ENCODE peak calls at places on chromosomes 7 and 10, in six cellular contexts. One of them, this sample, is unnamed.
A peak's percentile ranks its signal among the peaks of the same experiment; 100 is the strongest.

GRCh38 chr10:51718804-51719291 is 19.5 kb upstream of the CSTF2T start:
- DNase-seq in activated CD4-positive, alpha-beta T cell treated with anti-CD3 and anti-CD28 coated beads for 24 hours: no peak
- DNase-seq in T-cell: no peak
- DNase-seq in astrocyte of the cerebellum: no peak
- DNase-seq in activated T-helper 1 cell treated with Interleukin-2 at 50 U/mL for 16 hours: no peak
- DNase-seq in OCI-LY7: no peak
- DNase-seq in this sample: no peak

GRCh38 chr10:4262449-4262848 is 477.4 kb upstream of the KLF6 start:
- DNase-seq in T-cell: no peak
- DNase-seq in activated T-helper 1 cell treated with Interleukin-2 at 50 U/mL for 16 hours: no peak
- DNase-seq in OCI-LY7: no peak
- DNase-seq in astrocyte of the cerebellum: no peak
- DNase-seq in activated CD4-positive, alpha-beta T cell treated with anti-CD3 and anti-CD28 coated beads for 24 hours: no peak
- DNase-seq in this sample: no peak

GRCh38 chr7:108167460-108167859 is 37.3 kb upstream of the LAMB4 start:
- DNase-seq in OCI-LY7: no peak
- DNase-seq in astrocyte of the cerebellum: peak; percentile 20
- DNase-seq in activated CD4-positive, alpha-beta T cell treated with anti-CD3 and anti-CD28 coated beads for 24 hours: no peak
- DNase-seq in T-cell: no peak
- DNase-seq in activated T-helper 1 cell treated with Interleukin-2 at 50 U/mL for 16 hours: no peak
- DNase-seq in this sample: no peak

GRCh38 chr10:8825611-8826010 is 771.1 kb downstream of the GATA3 start:
- DNase-seq in activated T-helper 1 cell treated with Interleukin-2 at 50 U/mL for 16 hours: no peak
- DNase-seq in astrocyte of the cerebellum: no peak
- DNase-seq in OCI-LY7: no peak
- DNase-seq in T-cell: no peak
- DNase-seq in activated CD4-positive, alpha-beta T cell treated with anti-CD3 and anti-CD28 coated beads for 24 hours: no peak
- DNase-seq in this sample: no peak

GRCh38 chr10:73388228-73388627 is 25.6 kb downstream of the ANXA7 start:
- DNase-seq in activated CD4-positive, alpha-beta T cell treated with anti-CD3 and anti-CD28 coated beads for 24 hours: no peak
- DNase-seq in astrocyte of the cerebellum: no peak
- DNase-seq in OCI-LY7: no peak
- DNase-seq in activated T-helper 1 cell treated with Interleukin-2 at 50 U/mL for 16 hours: no peak
- DNase-seq in T-cell: no peak
- DNase-seq in this sample: no peak

GRCh38 chr7:151409555-151410404 is at the start of gene WDR86:
- DNase-seq in astrocyte of the cerebellum: no peak
- DNase-seq in activated CD4-positive, alpha-beta T cell treated with anti-CD3 and anti-CD28 coated beads for 24 hours: no peak
- DNase-seq in T-cell: no peak
- DNase-seq in OCI-LY7: no peak
- DNase-seq in activated T-helper 1 cell treated with Interleukin-2 at 50 U/mL for 16 hours: no peak
- DNase-seq in this sample: peak; percentile 34

GRCh38 chr10:28674782-28675181 is 2.5 kb upstream of the BAMBI start:
- DNase-seq in astrocyte of the cerebellum: no peak
- DNase-seq in activated CD4-positive, alpha-beta T cell treated with anti-CD3 and anti-CD28 coated beads for 24 hours: no peak
- DNase-seq in OCI-LY7: no peak
- DNase-seq in activated T-helper 1 cell treated with Interleukin-2 at 50 U/mL for 16 hours: no peak
- DNase-seq in T-cell: no peak
- DNase-seq in this sample: no peak

GRCh38 chr10:49037187-49037586 is 78.1 kb downstream of the VSTM4 start:
- DNase-seq in activated CD4-positive, alpha-beta T cell treated with anti-CD3 and anti-CD28 coated beads for 24 hours: no peak
- DNase-seq in astrocyte of the cerebellum: peak; percentile 36
- DNase-seq in OCI-LY7: no peak
- DNase-seq in activated T-helper 1 cell treated with Interleukin-2 at 50 U/mL for 16 hours: no peak
- DNase-seq in T-cell: no peak
- DNase-seq in this sample: no peak

GRCh38 chr7:158413962-158414961 is 173.4 kb downstream of the PTPRN2 start:
- DNase-seq in astrocyte of the cerebellum: no peak
- DNase-seq in T-cell: no peak
- DNase-seq in activated CD4-positive, alpha-beta T cell treated with anti-CD3 and anti-CD28 coated beads for 24 hours: no peak
- DNase-seq in OCI-LY7: no peak
- DNase-seq in activated T-helper 1 cell treated with Interleukin-2 at 50 U/mL for 16 hours: no peak
- DNase-seq in this sample: no peak

GRCh38 chr10:21479553-21480315 is 45.7 kb downstream of the SKIDA1 start:
- DNase-seq in astrocyte of the cerebellum: no peak
- DNase-seq in OCI-LY7: no peak
- DNase-seq in T-cell: no peak
- DNase-seq in activated CD4-positive, alpha-beta T cell treated with anti-CD3 and anti-CD28 coated beads for 24 hours: no peak
- DNase-seq in activated T-helper 1 cell treated with Interleukin-2 at 50 U/mL for 16 hours: no peak
- DNase-seq in this sample: no peak

GRCh38 chr7:36809510-36809909 is 85.2 kb upstream of the AOAH start:
- DNase-seq in activated CD4-positive, alpha-beta T cell treated with anti-CD3 and anti-CD28 coated beads for 24 hours: no peak
- DNase-seq in OCI-LY7: no peak
- DNase-seq in astrocyte of the cerebellum: no peak
- DNase-seq in T-cell: no peak
- DNase-seq in activated T-helper 1 cell treated with Interleukin-2 at 50 U/mL for 16 hours: no peak
- DNase-seq in this sample: no peak

GRCh38 chr10:132397036-132397541 is at the start of gene PWWP2B:
- DNase-seq in OCI-LY7: peak; percentile 23
- DNase-seq in T-cell: peak; percentile 39
- DNase-seq in activated CD4-positive, alpha-beta T cell treated with anti-CD3 and anti-CD28 coated beads for 24 hours: peak; percentile 27
- DNase-seq in activated T-helper 1 cell treated with Interleukin-2 at 50 U/mL for 16 hours: peak; percentile 37
- DNase-seq in astrocyte of the cerebellum: no peak
- DNase-seq in this sample: no peak

GRCh38 chr7:80896856-80897598 is 21.8 kb downstream of the SEMA3C start:
- DNase-seq in activated CD4-positive, alpha-beta T cell treated with anti-CD3 and anti-CD28 coated beads for 24 hours: no peak
- DNase-seq in T-cell: no peak
- DNase-seq in OCI-LY7: no peak
- DNase-seq in activated T-helper 1 cell treated with Interleukin-2 at 50 U/mL for 16 hours: no peak
- DNase-seq in astrocyte of the cerebellum: no peak
- DNase-seq in this sample: no peak

GRCh38 chr7:104252409-104253134 is 44.8 kb upstream of the ORC5 start:
- DNase-seq in activated T-helper 1 cell treated with Interleukin-2 at 50 U/mL for 16 hours: no peak
- DNase-seq in activated CD4-positive, alpha-beta T cell treated with anti-CD3 and anti-CD28 coated beads for 24 hours: no peak
- DNase-seq in T-cell: no peak
- DNase-seq in astrocyte of the cerebellum: no peak
- DNase-seq in OCI-LY7: no peak
- DNase-seq in this sample: no peak

GRCh38 chr10:126956712-126957108 is 51.5 kb downstream of the DOCK1 start:
- DNase-seq in OCI-LY7: no peak
- DNase-seq in activated T-helper 1 cell treated with Interleukin-2 at 50 U/mL for 16 hours: no peak
- DNase-seq in activated CD4-positive, alpha-beta T cell treated with anti-CD3 and anti-CD28 coated beads for 24 hours: no peak
- DNase-seq in astrocyte of the cerebellum: no peak
- DNase-seq in T-cell: no peak
- DNase-seq in this sample: no peak

GRCh38 chr10:88642254-88642653 is 22.0 kb upstream of the LIPF start:
- DNase-seq in astrocyte of the cerebellum: no peak
- DNase-seq in activated CD4-positive, alpha-beta T cell treated with anti-CD3 and anti-CD28 coated beads for 24 hours: no peak
- DNase-seq in T-cell: no peak
- DNase-seq in OCI-LY7: no peak
- DNase-seq in activated T-helper 1 cell treated with Interleukin-2 at 50 U/mL for 16 hours: no peak
- DNase-seq in this sample: no peak

This sample was measured in D721Med.